ENCODE peak calls at places on chromosome 18, in ten cellular contexts. S is AG10803; K is fibroblast of mammary gland; F is glutamatergic neuron; B is activated CD8-positive, alpha-beta T cell treated with anti-CD3 and anti-CD28 coated beads for 36 hours; H is PC-3; Y is fibroblast of villous mesenchyme; D is Panc1; C is H9; X is body of pancreas. A is an unnamed sample.

GRCh38 chr18:45621068-45621511 is 5.8 kb downstream of the SLC14A2 start:
- DNase-seq in B (peak), Y (peak), F (peak), X (peak), C (peak), S (peak), H (peak), D (peak), K (peak), A (peak)

GRCh38 chr18:9173770-9174233 is 37.2 kb downstream of the ANKRD12 start:
- DNase-seq in B (peak), C (no peak), K (peak), Y (no peak), S (no peak), H (no peak), X (no peak), D (no peak), F (no peak), A (peak)

GRCh38 chr18:8675057-8675456 is 30.3 kb upstream of the MTCL1 start:
- DNase-seq in X (no peak), B (no peak), Y (no peak), D (no peak), F (no peak), C (no peak), K (no peak), S (no peak), H (no peak), A (no peak)

GRCh38 chr18:77811510-77811909 is 561.9 kb downstream of the GALR1 start:
- DNase-seq in X (peak), K (peak), F (no peak), H (peak), C (no peak), D (peak), B (no peak), S (no peak), Y (no peak), A (no peak)

GRCh38 chr18:45169610-45170009 is 445.7 kb upstream of the SLC14A2 start:
- DNase-seq in B (no peak), D (no peak), K (peak), C (no peak), S (peak), F (peak), X (peak), Y (peak), H (peak), A (no peak)

GRCh38 chr18:67733094-67733493 is 216.6 kb upstream of the DSEL start:
- DNase-seq in H (peak), B (no peak), Y (peak), X (no peak), F (no peak), S (peak), D (no peak), C (no peak), K (peak), A (no peak)

GRCh38 chr18:44693030-44693784 is 12.5 kb downstream of the SETBP1 start:
- DNase-seq in K (peak), Y (no peak), F (no peak), S (peak), B (no peak), C (no peak), X (no peak), H (peak), D (no peak), A (no peak)

GRCh38 chr18:79554945-79555645 is 124.5 kb upstream of the CTDP1 start:
- DNase-seq in D (no peak), Y (no peak), B (no peak), S (no peak), C (peak), F (no peak), H (no peak), X (no peak), K (no peak), A (no peak)

GRCh38 chr18:26405190-26405781 is 143.1 kb downstream of the KCTD1 start:
- DNase-seq in F (no peak), C (peak), Y (peak), X (peak), S (peak), K (peak), D (no peak), B (peak), H (peak), A (peak)

GRCh38 chr18:27685807-27686412 is 491.0 kb downstream of the CDH2 start:
- DNase-seq in X (no peak), D (no peak), S (peak), C (no peak), B (peak), H (peak), K (peak), Y (peak), F (peak), A (no peak)

GRCh38 chr18:26317353-26317865 is 91.2 kb downstream of the TAF4B start:
- DNase-seq in Y (peak), H (peak), C (no peak), B (no peak), D (no peak), F (no peak), X (no peak), K (peak), S (peak), A (no peak)

GRCh38 chr18:79872423-79872822 is 74.7 kb downstream of the KCNG2 start:
- DNase-seq in C (no peak), B (no peak), H (no peak), Y (no peak), S (no peak), F (no peak), X (no peak), K (no peak), D (no peak), A (no peak)

GRCh38 chr18:2908946-2909335 is 62.1 kb downstream of the EMILIN2 start:
- DNase-seq in D (no peak), K (peak), B (no peak), Y (no peak), X (no peak), F (no peak), S (no peak), H (no peak), C (no peak), A (no peak)

GRCh38 chr18:48538531-48539405 is at the start of gene CTIF:
- DNase-seq in S (peak), F (peak), Y (peak), C (peak), H (peak), B (peak), K (peak), D (peak), X (peak), A (peak)

GRCh38 chr18:44723973-44724778 is 43.5 kb downstream of the SETBP1 start:
- DNase-seq in S (no peak), D (no peak), Y (no peak), F (no peak), C (no peak), H (no peak), B (peak), K (no peak), X (no peak), A (no peak)

GRCh38 chr18:3816601-3817363 is 366.8 kb downstream of the TGIF1 start:
- DNase-seq in B (no peak), H (peak), Y (peak), K (peak), D (no peak), X (no peak), F (no peak), S (peak), C (no peak), A (no peak)

GRCh38 chr18:9643549-9643948 is 29.2 kb upstream of the PPP4R1 start:
- DNase-seq in K (peak), S (peak), H (peak), Y (peak), F (no peak), B (no peak), X (peak), C (peak), D (peak), A (no peak)

GRCh38 chr18:46756172-46756558 is 688 bp downstream of the ST8SIA5 start:
- DNase-seq in C (no peak), D (no peak), Y (no peak), F (no peak), H (no peak), B (no peak), K (no peak), X (no peak), S (no peak), A (peak)

GRCh38 chr18:58761970-58762780 is 90.9 kb downstream of the MALT1 start:
- DNase-seq in D (no peak), C (peak), K (no peak), X (no peak), H (no peak), S (no peak), Y (no peak), B (no peak), F (no peak), A (peak)

GRCh38 chr18:36752929-36753865 is 75.6 kb downstream of the TPGS2 start:
- DNase-seq in K (peak), Y (no peak), D (no peak), H (no peak), C (no peak), B (no peak), S (peak), X (no peak), F (no peak), A (no peak)

GRCh38 chr18:35827275-35827929 is 145.1 kb upstream of the RMP24 start:
- DNase-seq in K (no peak), S (no peak), B (no peak), H (peak), D (no peak), X (no peak), F (no peak), C (peak), Y (no peak), A (no peak)

GRCh38 chr18:58288922-58289797 is 245.1 kb downstream of the NEDD4L start:
- DNase-seq in B (peak), H (peak), S (peak), C (no peak), X (peak), D (no peak), Y (peak), K (no peak), F (no peak), A (peak)

GRCh38 chr18:73118121-73118816 is 250.5 kb upstream of the NETO1 start:
- DNase-seq in H (peak), B (no peak), S (peak), K (peak), F (no peak), Y (peak), X (no peak), D (no peak), C (no peak), A (no peak)

GRCh38 chr18:79507076-79507545 is 111.4 kb downstream of the NFATC1 start:
- DNase-seq in S (peak), K (peak), H (no peak), F (peak), X (peak), D (no peak), B (peak), C (no peak), Y (peak), A (no peak)

GRCh38 chr18:36828157-36828629 is 609 bp downstream of the TPGS2 start:
- DNase-seq in F (no peak), S (peak), C (peak), H (peak), B (peak), K (peak), X (peak), D (no peak), Y (peak), A (no peak)

GRCh38 chr18:69567813-69568488 is 167.3 kb downstream of the DOK6 start:
- DNase-seq in H (peak), S (no peak), F (no peak), C (no peak), K (no peak), B (no peak), D (no peak), X (no peak), Y (no peak), A (no peak)

GRCh38 chr18:55589625-55590291 is 1.8 kb upstream of the TCF4 start:
- DNase-seq in K (peak), C (peak), X (peak), B (peak), H (peak), Y (peak), D (no peak), S (peak), F (peak), A (peak)
- TF ChIP-seq CTCF in K (no peak), C (peak), X (no peak), B (no peak), H (no peak), Y (no peak), D (no peak), S (no peak), F (no peak), A (no peak)

GRCh38 chr18:75344615-75345014 is 82.9 kb downstream of the SMIM21 start:
- DNase-seq in S (no peak), H (no peak), C (no peak), X (no peak), Y (no peak), D (no peak), F (no peak), K (no peak), B (no peak), A (no peak)

GRCh38 chr18:75346671-75347070 is 80.8 kb downstream of the SMIM21 start:
- DNase-seq in C (peak), Y (no peak), S (no peak), D (no peak), B (no peak), K (no peak), H (no peak), F (no peak), X (no peak), A (no peak)

GRCh38 chr18:75343389-75343788 is 84.1 kb downstream of the SMIM21 start:
- DNase-seq in B (no peak), Y (no peak), F (no peak), H (no peak), K (no peak), X (no peak), D (no peak), S (no peak), C (no peak), A (no peak)

GRCh38 chr18:75341897-75342296 is 85.6 kb downstream of the SMIM21 start:
- DNase-seq in F (no peak), Y (no peak), H (no peak), S (no peak), C (no peak), X (no peak), D (no peak), K (no peak), B (no peak), A (no peak)

DNA sequence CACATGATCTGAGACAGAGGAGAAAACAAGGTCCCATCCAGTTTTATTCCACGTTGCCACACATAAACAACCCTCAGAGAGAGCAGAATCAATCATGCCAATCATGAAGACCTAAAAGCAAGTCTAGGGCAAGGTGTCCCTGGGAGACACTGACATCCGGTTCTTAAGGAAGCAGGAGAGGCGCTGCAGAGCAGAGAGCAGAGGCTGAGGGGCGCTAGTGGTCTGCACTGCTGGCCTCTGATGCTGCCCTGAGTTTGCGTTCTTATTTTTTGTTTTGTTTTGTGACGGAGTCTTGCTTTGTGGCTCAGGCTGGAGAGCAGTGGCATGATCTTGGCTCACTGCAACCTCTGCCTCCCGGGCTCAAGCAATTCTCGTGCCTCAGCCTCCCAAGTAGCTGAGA is 83.3 kb downstream of the SMIM21 start:
- DNase-seq in S (no peak), X (no peak), Y (no peak), C (peak), B (no peak), D (no peak), F (no peak), K (no peak), H (no peak), A (no peak)
- TF ChIP-seq CTCF in S (no peak), X (no peak), Y (peak), C (peak), B (no peak), D (no peak), F (no peak), K (no peak), H (peak), A (no peak)

GRCh38 chr18:56086786-56087185 is 498.8 kb upstream of the TCF4 start:
- DNase-seq in C (no peak), Y (no peak), B (no peak), S (peak), K (no peak), X (no peak), F (no peak), H (no peak), D (no peak), A (no peak)

GRCh38 chr18:56083889-56084288 is 495.9 kb upstream of the TCF4 start:
- DNase-seq in S (no peak), C (peak), F (no peak), Y (no peak), H (no peak), K (no peak), B (no peak), D (no peak), X (no peak), A (no peak)

GRCh38 chr18:56085561-56085960 is 497.6 kb upstream of the TCF4 start:
- DNase-seq in D (no peak), C (no peak), S (peak), F (no peak), K (peak), B (no peak), H (no peak), X (no peak), Y (peak), A (no peak)

GRCh38 chr18:56086176-56086575 is 498.2 kb upstream of the TCF4 start:
- DNase-seq in Y (no peak), S (no peak), H (no peak), B (no peak), D (no peak), X (no peak), F (no peak), C (no peak), K (peak), A (no peak)

GRCh38 chr18:56083097-56083865 is 495.3 kb upstream of the TCF4 start:
- DNase-seq in S (no peak), K (peak), Y (peak), B (no peak), X (peak), H (no peak), D (no peak), C (no peak), F (no peak), A (no peak)
- TF ChIP-seq CTCF in S (no peak), K (peak), Y (no peak), B (no peak), X (no peak), H (peak), D (no peak), C (peak), F (no peak), A (no peak)

GRCh38 chr18:63676927-63677326 is 15.2 kb upstream of the SERPINB3 start:
- DNase-seq in H (no peak), X (no peak), K (no peak), S (no peak), F (no peak), C (no peak), B (no peak), D (no peak), Y (no peak), A (no peak)
- TF ChIP-seq CTCF in H (no peak), X (no peak), K (no peak), S (no peak), F (no peak), C (no peak), B (no peak), D (no peak), Y (no peak), A (no peak)

GRCh38 chr18:65436430-65436829 is 314.4 kb upstream of the CDH7 start:
- DNase-seq in X (no peak), B (no peak), K (no peak), C (peak), F (no peak), S (no peak), D (no peak), H (no peak), Y (no peak), A (no peak)
- TF ChIP-seq CTCF in X (no peak), B (no peak), K (no peak), C (peak), F (no peak), S (no peak), D (no peak), H (peak), Y (no peak), A (no peak)

A was measured in GM13977.